ENCODE peak calls at places on chromosomes 7 and 10, in ten cellular contexts. R, Z, S, L, G, J, Y, D, A and V are unnamed samples. For H3K36me3, the result is how much of the 10 kb centered on the place peaks cover.

GRCh38 chr10:3398825-3399646 is 226.5 kb upstream of the PITRM1 start:
- DNase-seq in G (no peak), A (no peak), Y (no peak), D (peak), J (no peak), R (no peak), Z (no peak), S (no peak), L (no peak), V (no peak)

GRCh38 chr7:130417215-130417614 is 23.6 kb downstream of the CEP41 start:
- DNase-seq in G (no peak), R (no peak), Y (no peak), Z (no peak), L (no peak), J (no peak), S (no peak), D (no peak), A (no peak), V (no peak)

GRCh38 chr7:65002972-65003585 is 3.4 kb downstream of the ERV3-1 start:
- DNase-seq in Y (no peak), R (no peak), L (no peak), A (no peak), D (no peak), S (no peak), Z (no peak), G (no peak), J (no peak), V (no peak)

GRCh38 chr10:78572565-78572964 is 496.2 kb upstream of the ZMIZ1 start:
- DNase-seq in A (no peak), R (no peak), Y (peak), L (no peak), J (peak), G (no peak), Z (no peak), S (no peak), D (no peak), V (peak)

GRCh38 chr10:77392851-77393250 is 244.8 kb downstream of the KCNMA1 start:
- DNase-seq in S (peak), Y (peak), D (no peak), G (no peak), J (peak), A (no peak), R (no peak), L (no peak), Z (peak), V (no peak)

GRCh38 chr10:116094356-116094755 is 178.7 kb downstream of the GFRA1 start:
- DNase-seq in Z (no peak), R (no peak), G (no peak), L (no peak), D (no peak), A (no peak), Y (no peak), J (no peak), S (no peak), V (no peak)

GRCh38 chr10:51423121-51423452 is 276.3 kb downstream of the CSTF2T start:
- DNase-seq in A (no peak), Y (no peak), S (no peak), G (no peak), R (no peak), L (no peak), D (no peak), Z (no peak), J (no peak), V (no peak)

GRCh38 chr10:109940553-109940952 is 17.2 kb upstream of the XPNPEP1 start:
- DNase-seq in D (no peak), S (no peak), Z (no peak), G (no peak), A (no peak), R (no peak), Y (no peak), L (no peak), J (no peak), V (no peak)

GRCh38 chr10:24132741-24133140 is 76.2 kb upstream of the KIAA1217 start:
- DNase-seq in L (no peak), D (no peak), J (no peak), Y (peak), Z (no peak), S (no peak), G (no peak), A (no peak), R (no peak), V (no peak)

GRCh38 chr7:67371429-67372305 is 375.0 kb downstream of the TYW1 start:
- DNase-seq in Y (peak), Z (peak), D (no peak), J (peak), R (peak), L (peak), G (no peak), A (peak), S (peak), V (peak)

GRCh38 chr7:25722856-25723255 is 429.1 kb upstream of the NFE2L3 start:
- DNase-seq in L (no peak), R (no peak), G (no peak), D (no peak), Y (peak), A (no peak), S (no peak), J (no peak), Z (no peak), V (no peak)

GRCh38 chr10:116769368-116769767 is 27.0 kb upstream of the HSPA12A start:
- DNase-seq in A (no peak), Y (no peak), J (no peak), R (no peak), Z (no peak), G (no peak), L (no peak), D (no peak), S (no peak), V (no peak)

GRCh38 chr7:1567082-1567771 is 2.6 kb downstream of the PSMG3 start:
- DNase-seq in Y (peak), A (no peak), J (no peak), G (no peak), L (no peak), Z (no peak), R (no peak), S (peak), D (no peak), V (no peak)

GRCh38 chr10:118955531-118956252 is 73.8 kb upstream of the NANOS1 start:
- DNase-seq in D (peak), G (no peak), Y (no peak), S (no peak), Z (no peak), R (peak), A (no peak), L (no peak), J (no peak), V (no peak)

GRCh38 chr10:89062861-89063260 is 72.3 kb downstream of the FAS start:
- DNase-seq in G (no peak), Y (peak), D (no peak), R (no peak), J (peak), L (no peak), A (no peak), S (peak), Z (peak), V (peak)

GRCh38 chr7:44433255-44434022 is 57.0 kb downstream of the NUDCD3 start:
- DNase-seq in R (no peak), Z (no peak), Y (no peak), D (no peak), G (no peak), S (no peak), A (no peak), L (no peak), J (peak), V (no peak)

GRCh38 chr10:6579904-6580278 is at the start of gene PRKCQ:
- DNase-seq in Y (peak), Z (no peak), A (peak), S (no peak), L (no peak), R (no peak), G (no peak), J (no peak), D (no peak), V (peak)

GRCh38 chr7:113389247-113389646 is 270.9 kb upstream of the SMIM30 start:
- DNase-seq in R (no peak), G (no peak), Y (no peak), J (no peak), Z (no peak), D (no peak), L (no peak), A (no peak), S (no peak), V (no peak)

GRCh38 chr10:43076311-43076875 is 476 bp upstream of the RET start:
- DNase-seq in J (no peak), Y (no peak), R (no peak), D (no peak), Z (no peak), L (no peak), A (no peak), S (no peak), G (no peak), V (no peak)

GRCh38 chr10:127973810-127974311 is 67.0 kb downstream of the PTPRE start:
- DNase-seq in J (no peak), S (no peak), A (no peak), Y (no peak), G (no peak), D (no peak), L (no peak), Z (no peak), R (no peak), V (no peak)

DNA sequence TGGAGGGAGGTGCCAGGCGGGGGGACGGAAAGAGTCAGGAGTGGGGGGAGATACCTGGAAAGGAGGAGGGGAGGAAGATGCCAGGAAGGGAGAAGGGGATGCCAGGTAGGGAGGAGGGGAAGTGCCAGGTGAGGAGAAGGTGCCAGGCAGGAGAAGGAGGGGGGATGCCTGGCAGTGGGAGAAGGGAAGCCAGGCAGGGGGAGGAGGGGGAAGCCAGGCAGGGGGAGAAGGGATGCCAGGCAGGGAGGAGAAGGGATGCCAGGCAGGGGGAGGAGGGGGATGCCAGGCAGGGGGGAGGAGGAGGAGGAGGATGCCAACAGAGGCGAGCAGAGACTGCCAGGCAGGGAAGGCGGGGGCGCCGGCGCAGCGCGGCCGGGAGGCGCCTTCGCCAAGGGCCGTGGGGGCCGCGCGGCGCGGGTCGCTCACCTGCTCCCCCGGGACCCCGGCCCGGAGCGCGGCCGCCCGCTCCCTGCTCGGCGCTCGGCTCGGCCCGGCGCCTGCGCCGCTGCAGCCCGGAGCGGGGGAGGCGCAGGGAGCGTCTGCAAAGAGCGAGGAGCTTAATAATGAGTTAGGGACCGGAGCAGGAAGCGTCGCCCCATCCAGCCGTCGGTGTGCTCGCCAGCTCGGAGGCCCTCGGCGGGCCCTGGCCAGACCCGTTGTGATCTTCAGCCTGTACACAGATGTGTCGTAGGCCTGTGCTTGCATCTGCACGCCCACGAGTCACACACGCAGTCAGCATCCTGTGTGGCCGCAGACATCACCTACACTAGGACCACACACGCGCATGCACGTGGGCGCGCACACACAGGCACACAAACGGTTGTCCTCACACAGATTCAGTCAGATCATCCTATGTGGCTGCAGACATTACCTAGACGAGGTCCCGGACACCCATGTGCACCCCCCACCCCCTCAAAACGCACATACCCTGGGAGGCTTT is 28.4 kb upstream of the SMARCD3 start:
- DNase-seq in D (no peak), G (no peak), S (peak), R (peak), L (peak), Y (peak), A (peak), Z (no peak), J (peak), V (peak)
- H3K27ac ChIP-seq in D (no peak), G (no peak), S (no peak), R (no peak), L (no peak), Y (no peak), A (no peak), Z (no peak), J (no peak), V (peak)

DNA sequence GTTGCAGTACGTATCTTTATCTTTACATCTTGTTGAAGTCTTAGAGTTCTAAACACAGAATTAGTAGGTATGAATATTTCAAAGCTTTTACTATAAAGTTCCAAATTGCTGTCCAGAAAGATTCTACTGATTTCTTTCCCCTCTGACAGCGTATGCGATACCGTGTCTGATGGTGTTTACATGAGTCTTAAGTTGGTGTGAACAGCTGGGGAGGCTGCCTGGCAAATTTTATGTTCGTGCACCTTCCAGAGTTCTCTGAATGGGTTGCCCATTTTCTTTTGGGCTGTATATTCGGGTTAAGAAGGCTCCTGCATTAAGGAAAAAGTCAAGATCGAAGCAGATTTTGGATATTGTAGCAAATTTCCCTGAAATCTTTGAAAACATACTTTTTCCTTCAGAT is 8.3 kb downstream of the MDH2 start:
- DNase-seq in D (no peak), L (no peak), A (no peak), Z (no peak), G (no peak), S (no peak), R (no peak), J (no peak), Y (no peak), V (no peak)
- H3K36me3 ChIP-seq in D (half or more), L (half or more), A (half or more), Z (under half), G (half or more), S (under half), R (under half), J (under half), Y (under half), V (under half)

GRCh38 chr10:66799474-66799873 is 126.4 kb upstream of the LRRTM3 start:
- DNase-seq in A (no peak), R (peak), S (no peak), J (no peak), D (no peak), Z (no peak), G (no peak), L (no peak), Y (no peak), V (no peak)
- H3K4me3 ChIP-seq in A (no peak), R (peak), S (no peak), J (peak), D (no peak), Z (no peak), G (no peak), L (no peak), Y (peak), V (no peak)

GRCh38 chr10:58358947-58359346 is 24.1 kb downstream of the UBE2D1 start:
- DNase-seq in L (no peak), Y (no peak), S (no peak), D (no peak), J (no peak), R (no peak), A (no peak), G (no peak), Z (no peak), V (no peak)

GRCh38 chr10:58360412-58361004 is 24.7 kb upstream of the TFAM start:
- DNase-seq in J (no peak), L (no peak), A (no peak), D (no peak), S (no peak), G (no peak), R (no peak), Z (no peak), Y (no peak), V (no peak)

GRCh38 chr10:58359541-58359940 is 24.7 kb downstream of the UBE2D1 start:
- DNase-seq in A (no peak), L (no peak), G (no peak), J (no peak), D (no peak), Y (no peak), Z (no peak), S (no peak), R (no peak), V (no peak)

GRCh38 chr10:58356756-58357155 is 21.9 kb downstream of the UBE2D1 start:
- DNase-seq in A (no peak), G (no peak), Z (no peak), D (no peak), Y (no peak), J (no peak), S (no peak), L (no peak), R (no peak), V (no peak)

GRCh38 chr10:58358314-58358933 is 23.6 kb downstream of the UBE2D1 start:
- DNase-seq in Y (no peak), Z (no peak), G (no peak), L (no peak), A (no peak), D (no peak), J (no peak), S (no peak), R (no peak), V (no peak)
- H3K27ac ChIP-seq in Y (no peak), Z (peak), G (no peak), L (no peak), A (no peak), D (no peak), J (peak), S (no peak), R (no peak), V (no peak)

GRCh38 chr7:157195868-157196267 is 57.1 kb downstream of the UBE3C start:
- DNase-seq in S (no peak), G (no peak), D (no peak), A (no peak), Z (no peak), L (no peak), Y (no peak), J (no peak), R (no peak), V (no peak)

GRCh38 chr7:157192861-157193260 is 54.1 kb downstream of the UBE3C start:
- DNase-seq in R (no peak), Z (no peak), S (no peak), J (no peak), G (no peak), A (no peak), Y (no peak), L (no peak), D (no peak), V (no peak)

GRCh38 chr7:157194948-157195347 is 56.2 kb downstream of the UBE3C start:
- DNase-seq in J (no peak), A (no peak), R (no peak), Y (peak), Z (no peak), D (no peak), G (no peak), L (no peak), S (no peak), V (no peak)

GRCh38 chr7:157189405-157189804 is 50.7 kb downstream of the UBE3C start:
- DNase-seq in D (no peak), Y (no peak), Z (no peak), L (no peak), A (no peak), G (no peak), S (no peak), R (no peak), J (no peak), V (no peak)

DNA sequence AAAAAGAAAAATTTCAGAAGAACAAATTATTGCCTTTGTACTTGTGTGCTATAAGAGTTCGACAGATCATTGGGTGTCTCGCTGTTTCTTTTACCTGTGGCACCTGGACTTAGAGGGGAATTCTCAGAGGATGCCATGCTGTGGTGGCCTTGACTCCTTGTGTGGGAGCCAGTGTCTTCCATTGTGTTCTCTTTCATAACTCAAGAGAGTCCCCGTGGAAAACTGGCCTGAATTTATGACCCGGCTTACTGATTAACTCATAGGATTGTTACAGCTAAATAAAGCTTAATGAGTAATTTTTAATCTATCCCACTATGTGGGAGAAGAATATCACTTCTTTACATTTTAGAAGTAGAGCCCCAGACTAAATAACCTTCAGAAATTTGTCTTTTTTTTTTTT is 54.5 kb downstream of the UBE3C start:
- DNase-seq in Z (no peak), R (no peak), G (no peak), Y (no peak), D (no peak), S (no peak), L (no peak), J (no peak), A (no peak), V (peak)
- H3K36me3 ChIP-seq in Z (under half), R (under half), G (half or more), Y (under half), D (half or more), S (half or more), L (half or more), J (under half), A (under half), V (under half)

GRCh38 chr7:22355620-22356009 is 1.3 kb downstream of the RAPGEF5 start:
- DNase-seq in L (no peak), S (no peak), Z (no peak), D (no peak), G (no peak), A (no peak), J (no peak), Y (no peak), R (no peak), V (no peak)
- H3K4me3 ChIP-seq in L (no peak), S (no peak), Z (peak), D (no peak), G (no peak), A (no peak), J (peak), Y (no peak), R (peak), V (peak)